ENCODE peak calls at places on chromosomes 16 and 17, in ten cellular contexts. I is heart left ventricle, W is tibial artery, R is right lobe of liver, Z is tibial nerve, H is cardiac fibroblast, L is AG10803, X is mammary epithelial cell, S is left ventricle myocardium inferior, U is cardiac muscle cell. Y is an unnamed sample.

GRCh38 chr17:13541032-13541480 is 60.7 kb downstream of the HS3ST3A1 start:
- DNase-seq in L (peak), S (no peak), X (peak), H (peak), U (peak), I (no peak), Z (no peak), W (peak), R (no peak), Y (peak)

GRCh38 chr16:330746-331145 is 21.8 kb downstream of the AXIN1 start:
- DNase-seq in I (no peak), R (no peak), W (no peak), H (no peak), U (no peak), L (no peak), S (no peak), X (no peak), Z (no peak), Y (no peak)

GRCh38 chr16:46885960-46886763 is 2.0 kb downstream of the GPT2 start:
- DNase-seq in I (no peak), W (no peak), U (peak), S (no peak), X (peak), R (peak), H (peak), L (no peak), Z (peak), Y (peak)

GRCh38 chr16:64738321-64738960 is 383.4 kb downstream of the CDH11 start:
- DNase-seq in S (no peak), H (peak), L (peak), U (peak), I (no peak), R (no peak), X (no peak), Z (no peak), W (no peak), Y (peak)

GRCh38 chr17:79619196-79619595 is 8.3 kb upstream of the RBFOX3 start:
- DNase-seq in L (no peak), I (no peak), R (peak), S (peak), X (no peak), W (no peak), Z (no peak), U (no peak), H (no peak), Y (no peak)

GRCh38 chr17:77214743-77215142 is 74.0 kb downstream of the SEC14L1 start:
- DNase-seq in I (no peak), X (peak), H (peak), U (peak), S (no peak), L (peak), Z (no peak), W (no peak), R (no peak), Y (peak)

GRCh38 chr17:3963214-3964201 is 729 bp downstream of the ATP2A3 start:
- DNase-seq in I (peak), R (no peak), U (no peak), S (no peak), X (no peak), Z (no peak), H (no peak), L (no peak), W (no peak), Y (no peak)

GRCh38 chr16:87305505-87306391 is 11.4 kb downstream of the C16orf95 start:
- DNase-seq in W (no peak), I (no peak), R (no peak), Z (no peak), U (peak), H (peak), L (peak), X (peak), S (no peak), Y (no peak)

GRCh38 chr17:53630638-53631037 is 192.1 kb upstream of the KIF2B start:
- DNase-seq in R (no peak), H (no peak), Z (no peak), I (no peak), X (no peak), S (no peak), L (no peak), U (no peak), W (no peak), Y (no peak)

GRCh38 chr17:44203731-44204452 is 4.2 kb upstream of the ATXN7L3 start:
- DNase-seq in L (peak), I (no peak), U (peak), X (no peak), W (peak), H (peak), R (no peak), Z (no peak), S (no peak), Y (peak)

GRCh38 chr17:75524971-75525805 is at the start of gene LLGL2:
- DNase-seq in Z (peak), W (peak), S (peak), R (peak), U (peak), H (peak), L (no peak), I (peak), X (peak), Y (no peak)

GRCh38 chr17:73883175-73883574 is 238.9 kb upstream of the SDK2 start:
- DNase-seq in H (no peak), Z (no peak), W (no peak), U (no peak), L (no peak), R (no peak), X (no peak), I (no peak), S (no peak), Y (no peak)

GRCh38 chr16:68995011-68995504 is 110.4 kb upstream of the HAS3 start:
- DNase-seq in Z (no peak), I (no peak), R (no peak), L (peak), U (peak), H (peak), X (peak), S (no peak), W (no peak), Y (peak)

GRCh38 chr16:2236362-2237075 is at the start of gene DNASE1L2:
- DNase-seq in R (no peak), Z (no peak), X (no peak), I (no peak), H (no peak), L (no peak), W (no peak), U (peak), S (no peak), Y (no peak)

GRCh38 chr16:81627024-81627423 is 152.1 kb upstream of the PLCG2 start:
- DNase-seq in I (no peak), R (no peak), Z (no peak), W (no peak), U (no peak), L (peak), X (no peak), S (no peak), H (peak), Y (no peak)

GRCh38 chr17:42457107-42457787 is 1.4 kb upstream of the ATP6V0A1 start:
- DNase-seq in X (no peak), W (no peak), U (peak), Z (no peak), S (no peak), H (no peak), I (no peak), L (no peak), R (no peak), Y (no peak)

GRCh38 chr17:14351493-14351892 is 50.6 kb downstream of the HS3ST3B1 start:
- DNase-seq in H (no peak), X (no peak), U (no peak), I (no peak), R (no peak), L (no peak), W (no peak), S (no peak), Z (no peak), Y (no peak)

GRCh38 chr16:84548971-84549844 is 44.7 kb upstream of the MEAK7 start:
- DNase-seq in S (no peak), W (no peak), U (peak), X (no peak), H (no peak), Z (no peak), R (no peak), L (no peak), I (peak), Y (no peak)

GRCh38 chr16:27811881-27812280 is 251.6 kb downstream of the GSG1L start:
- DNase-seq in L (no peak), R (peak), H (no peak), Z (no peak), W (peak), U (no peak), S (no peak), I (no peak), X (no peak), Y (no peak)

GRCh38 chr17:58189436-58190146 is 2.9 kb upstream of the EPX start:
- DNase-seq in R (no peak), W (peak), L (peak), U (peak), H (peak), Z (no peak), X (peak), I (no peak), S (peak), Y (peak)

GRCh38 chr17:4297351-4297750 is 33.6 kb upstream of the ANKFY1 start:
- DNase-seq in L (no peak), I (no peak), W (no peak), S (no peak), U (no peak), H (no peak), Z (no peak), R (no peak), X (no peak), Y (no peak)

GRCh38 chr17:68302066-68302564 is 10.8 kb downstream of the ARSG start:
- DNase-seq in H (peak), W (no peak), U (peak), R (no peak), X (no peak), Z (peak), L (no peak), I (no peak), S (no peak), Y (peak)

GRCh38 chr17:34672176-34672785 is 92.9 kb downstream of the TMEM132E start:
- DNase-seq in L (no peak), H (no peak), R (peak), W (no peak), X (no peak), U (no peak), I (no peak), S (no peak), Z (no peak), Y (no peak)

GRCh38 chr17:37576281-37576680 is 32.9 kb downstream of the SYNRG start:
- DNase-seq in I (no peak), H (peak), W (no peak), R (no peak), Z (no peak), S (no peak), L (no peak), U (peak), X (peak), Y (no peak)

GRCh38 chr16:89602952-89603590 is 10.4 kb upstream of the DPEP1 start:
- DNase-seq in L (no peak), U (no peak), S (no peak), R (no peak), W (no peak), H (no peak), Z (no peak), X (no peak), I (no peak), Y (no peak)

GRCh38 chr16:9965079-9965478 is 217.1 kb downstream of the GRIN2A start:
- DNase-seq in U (no peak), R (no peak), W (no peak), S (no peak), Z (no peak), I (no peak), X (no peak), L (no peak), H (no peak), Y (no peak)

GRCh38 chr17:22203208-22203715 is 510.9 kb downstream of the KCNJ18 start:
- DNase-seq in L (no peak), U (no peak), I (no peak), Z (no peak), X (no peak), S (no peak), R (peak), W (no peak), H (no peak), Y (no peak)

GRCh38 chr16:85329059-85329812 is 217.0 kb upstream of the CIBAR2 start:
- DNase-seq in X (no peak), W (no peak), U (peak), I (no peak), Z (no peak), L (no peak), R (no peak), H (peak), S (no peak), Y (peak)

GRCh38 chr17:63349478-63350000 is 96.6 kb downstream of the CYB561 start:
- DNase-seq in R (no peak), H (peak), L (peak), I (no peak), W (no peak), U (peak), X (no peak), Z (no peak), S (no peak), Y (peak)

GRCh38 chr16:1506494-1507213 is 13.5 kb downstream of the TELO2 start:
- DNase-seq in Z (no peak), H (no peak), R (no peak), U (no peak), I (no peak), L (no peak), X (no peak), S (no peak), W (no peak), Y (no peak)

GRCh38 chr16:30786936-30787612 is at the start of gene ZNF629:
- DNase-seq in Z (no peak), S (peak), H (peak), I (peak), R (peak), X (peak), U (peak), L (peak), W (peak), Y (peak)

GRCh38 chr17:10055251-10055975 is 143.0 kb downstream of the GAS7 start:
- DNase-seq in S (no peak), I (no peak), Z (no peak), U (no peak), X (no peak), R (no peak), L (no peak), H (no peak), W (no peak), Y (no peak)

GRCh38 chr17:75822119-75822799 is 21.9 kb downstream of the UNC13D start:
- DNase-seq in W (no peak), U (no peak), R (peak), I (no peak), Z (no peak), X (no peak), S (no peak), H (no peak), L (no peak), Y (no peak)

GRCh38 chr16:67281536-67282446 is 2.5 kb downstream of the PLEKHG4 start:
- DNase-seq in L (no peak), Z (no peak), I (no peak), S (no peak), X (no peak), U (no peak), H (no peak), R (no peak), W (no peak), Y (no peak)

GRCh38 chr16:67284699-67285646 is 5.6 kb downstream of the PLEKHG4 start:
- DNase-seq in X (peak), R (peak), U (peak), I (peak), H (peak), L (no peak), W (no peak), Z (no peak), S (no peak), Y (peak)

GRCh38 chr16:67283826-67284555 is 4.7 kb downstream of the PLEKHG4 start:
- DNase-seq in R (no peak), H (no peak), L (no peak), X (no peak), U (no peak), W (no peak), S (no peak), Z (no peak), I (no peak), Y (no peak)

GRCh38 chr16:67282447-67282805 is 3.1 kb downstream of the PLEKHG4 start:
- DNase-seq in R (no peak), X (no peak), S (no peak), Z (no peak), I (no peak), H (no peak), W (no peak), L (no peak), U (no peak), Y (no peak)

DNA sequence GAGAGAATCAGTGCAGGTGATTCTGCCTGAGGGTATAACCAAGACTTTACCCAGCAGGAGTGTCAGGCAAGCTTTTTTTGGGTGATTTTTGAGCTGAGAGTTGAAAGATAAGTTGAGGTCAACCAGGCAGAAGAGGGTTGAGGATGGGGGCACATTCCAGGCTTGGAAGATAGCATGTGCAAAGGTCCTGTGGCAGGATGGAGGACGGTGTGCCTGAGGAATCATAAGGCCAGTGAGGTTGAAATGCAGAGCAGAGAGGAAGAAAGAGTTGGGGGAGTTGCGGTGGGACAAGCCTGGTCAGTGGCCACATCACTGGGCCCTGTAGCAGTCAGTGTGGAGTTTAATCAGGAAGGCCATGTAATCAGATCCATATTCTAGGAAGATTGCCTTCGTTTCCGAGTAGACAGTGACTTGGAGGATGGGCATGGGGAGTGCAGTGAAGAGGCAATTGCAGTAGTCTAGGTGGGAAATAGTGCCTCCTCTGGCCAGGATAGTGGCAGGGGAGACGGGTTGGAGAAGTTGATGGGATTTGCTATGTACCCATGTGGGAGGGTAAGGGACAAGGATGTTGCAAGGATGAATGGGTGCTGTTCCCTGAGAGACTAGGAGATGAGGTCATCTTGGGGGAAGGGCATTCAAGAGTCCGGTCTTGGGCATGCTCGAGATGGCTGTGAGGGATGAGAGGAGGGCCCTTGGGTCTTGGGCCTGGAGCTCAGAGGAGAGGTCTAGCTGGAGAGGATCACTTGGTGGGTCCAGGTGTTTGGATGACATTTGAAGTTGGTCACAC is 3.9 kb downstream of the PLEKHG4 start:
- DNase-seq in I (no peak), L (peak), W (no peak), H (peak), Z (no peak), R (no peak), U (peak), S (no peak), X (no peak), Y (no peak)
- TF ChIP-seq CTCF in I (no peak), L (no peak), W (no peak), H (peak), Z (no peak), R (no peak), U (no peak), S (no peak), X (no peak), Y (no peak)

DNA sequence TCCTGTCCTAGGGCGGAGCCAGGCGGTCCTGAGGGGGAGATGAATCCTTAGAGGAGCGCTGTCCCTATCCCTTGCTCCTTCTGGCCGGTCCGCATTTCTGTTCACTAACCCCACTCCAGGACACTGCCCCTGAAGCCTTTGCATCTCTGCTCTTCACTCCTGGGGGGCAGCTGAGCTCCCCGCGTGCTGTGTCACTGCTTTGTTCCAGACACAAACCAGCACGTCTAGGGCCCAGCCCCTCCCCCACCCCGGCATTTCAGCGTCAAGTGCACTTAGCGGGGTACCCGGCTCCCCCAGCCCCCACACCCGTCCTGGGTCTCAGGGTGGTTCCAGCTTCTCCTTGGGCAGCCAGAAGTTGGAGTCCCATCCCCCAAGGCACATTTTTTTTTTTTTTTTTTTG is 8.9 kb downstream of the CORO6 start:
- DNase-seq in H (no peak), Z (no peak), S (no peak), L (no peak), I (no peak), W (no peak), X (no peak), R (no peak), U (no peak), Y (no peak)
- H3K4me3 ChIP-seq in H (peak), Z (peak), S (peak), L (peak), I (peak), W (peak), X (no peak), R (no peak), U (no peak), Y (no peak)

DNA sequence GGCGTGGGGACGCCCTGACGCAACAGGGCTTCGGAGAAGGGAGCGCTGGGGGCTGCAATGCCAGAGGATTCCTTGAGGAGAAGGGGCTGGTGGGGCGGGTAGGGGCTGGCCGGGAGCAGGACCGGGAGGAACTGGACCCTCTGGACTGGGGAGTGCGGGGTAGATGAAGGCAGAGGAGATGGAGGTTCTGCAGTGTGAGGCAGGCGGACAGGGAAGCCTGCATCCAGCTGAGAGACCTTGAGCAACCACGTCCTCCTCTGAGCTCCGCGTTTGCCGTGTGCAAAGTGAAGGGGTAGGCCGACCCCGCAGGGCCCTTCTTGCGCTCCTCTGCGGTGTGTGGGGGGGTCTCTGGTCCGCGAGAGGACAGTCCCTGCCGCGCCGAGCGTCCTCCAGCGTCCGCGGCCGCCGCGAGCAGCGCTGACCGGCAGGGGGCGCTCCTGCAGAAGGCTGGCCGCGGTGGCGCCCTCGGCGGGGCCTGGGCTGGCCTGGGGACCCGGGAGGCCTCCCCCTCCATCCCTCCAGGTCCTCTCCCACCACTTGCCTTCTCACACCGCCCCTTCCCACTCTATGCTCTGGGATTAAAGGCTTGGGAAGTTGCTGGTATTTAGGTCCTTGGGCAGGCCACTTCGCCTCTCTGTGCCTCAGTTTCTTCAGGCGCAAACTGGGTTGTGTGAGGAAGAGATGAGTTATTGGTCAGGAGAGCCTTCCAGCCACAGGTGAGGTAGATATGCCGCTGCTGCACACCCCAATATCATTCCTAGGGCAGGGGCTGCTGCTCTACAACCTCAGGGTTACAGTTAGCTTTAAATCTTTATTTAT is 9.6 kb upstream of the WNT9B start:
- DNase-seq in Z (no peak), W (no peak), L (no peak), X (no peak), S (no peak), R (no peak), H (no peak), U (peak), I (no peak), Y (no peak)
- TF ChIP-seq CTCF in Z (peak), W (peak), L (peak), X (peak), S (peak), R (peak), H (peak), U (peak), I (peak), Y (peak)

DNA sequence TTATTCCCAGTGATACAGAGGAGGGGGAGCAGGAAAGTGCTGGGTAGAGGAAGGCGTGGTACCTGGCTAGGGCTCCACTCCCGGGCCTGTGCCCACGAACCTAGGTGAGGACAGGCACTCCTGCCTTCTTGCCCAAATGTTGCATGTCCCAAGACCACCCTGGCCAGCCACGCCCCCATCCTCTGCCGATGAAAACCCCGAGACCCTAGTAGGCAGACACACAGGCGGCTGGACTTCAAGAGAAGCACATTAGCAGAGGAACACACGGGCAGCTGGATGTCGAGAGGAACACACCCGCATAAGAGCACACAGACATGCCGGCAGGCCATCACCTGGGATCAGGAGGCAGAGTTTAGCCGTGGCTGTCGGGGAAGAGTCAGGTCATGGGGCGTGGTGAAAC is 1386.5 kb upstream of the GOT2 start:
- DNase-seq in U (no peak), L (no peak), Z (no peak), S (no peak), W (no peak), X (no peak), I (no peak), R (no peak), H (no peak), Y (no peak)
- H3K4me3 ChIP-seq in U (no peak), L (no peak), Z (no peak), S (no peak), W (no peak), X (no peak), I (no peak), R (no peak), H (no peak), Y (no peak)

Y was measured in astrocyte of the spinal cord.